ENCODE peak calls at places on chromosomes 13 and 19, in six cellular contexts. M, W, L, Y, J and N are unnamed samples.

GRCh38 chr13:33236021-33236420 is 49.5 kb downstream of the STARD13 start:
- DNase-seq in M (no peak), J (no peak), W (no peak), L (no peak), Y (no peak), N (no peak)

GRCh38 chr13:29923554-29924481 is 73.4 kb upstream of the UBL3 start:
- DNase-seq in J (peak), M (peak), W (peak), Y (peak), L (peak), N (peak)

GRCh38 chr13:49812806-49813205 is 20.3 kb upstream of the KPNA3 start:
- DNase-seq in J (no peak), M (no peak), L (no peak), Y (no peak), W (no peak), N (no peak)

GRCh38 chr13:107099661-107100060 is 531.7 kb upstream of the ARGLU1 start:
- DNase-seq in Y (no peak), W (no peak), M (no peak), J (no peak), L (no peak), N (no peak)

GRCh38 chr13:72648513-72649065 is 78.8 kb downstream of the MZT1 start:
- DNase-seq in Y (no peak), W (no peak), M (no peak), J (no peak), L (no peak), N (no peak)

GRCh38 chr19:44777715-44778347 is at the start of gene CBLC:
- DNase-seq in W (no peak), L (no peak), Y (no peak), J (no peak), M (peak), N (peak)

GRCh38 chr13:113589251-113589960 is 4.9 kb downstream of the TFDP1 start:
- DNase-seq in M (peak), Y (no peak), W (peak), L (no peak), J (no peak), N (peak)

GRCh38 chr19:15631817-15632216 is 8.9 kb upstream of the CYP4F3 start:
- DNase-seq in J (no peak), M (no peak), Y (no peak), W (no peak), L (peak), N (peak)

GRCh38 chr13:23871616-23872220 is 17.5 kb downstream of the MIPEP start:
- DNase-seq in M (no peak), W (no peak), J (no peak), Y (no peak), L (no peak), N (no peak)

GRCh38 chr13:30943881-30944280 is 11.4 kb downstream of the TEX26 start:
- DNase-seq in J (no peak), L (no peak), W (no peak), M (no peak), Y (no peak), N (no peak)

GRCh38 chr13:42990147-42990990 is 1.7 kb downstream of the EPSTI1 start:
- DNase-seq in Y (no peak), J (no peak), M (no peak), W (no peak), L (no peak), N (no peak)

GRCh38 chr13:97133955-97134354 is 88.2 kb upstream of the MBNL2 start:
- DNase-seq in J (no peak), Y (no peak), L (no peak), M (no peak), W (no peak), N (no peak)

GRCh38 chr19:12365094-12365371 is 450 bp downstream of the ZNF442 start:
- DNase-seq in L (no peak), M (peak), J (no peak), W (no peak), Y (no peak), N (peak)

GRCh38 chr13:26460652-26461051 is 96.8 kb upstream of the WASF3 start:
- DNase-seq in J (peak), W (peak), Y (peak), L (no peak), M (peak), N (no peak)

GRCh38 chr13:25330541-25330940 is 29.1 kb downstream of the NUP58 start:
- DNase-seq in L (no peak), W (no peak), M (no peak), Y (no peak), J (no peak), N (no peak)

GRCh38 chr19:38851622-38852230 is 1.9 kb upstream of the HNRNPL start:
- DNase-seq in M (peak), J (peak), W (peak), L (peak), Y (peak), N (peak)

GRCh38 chr13:100543872-100544602 is 44.6 kb downstream of the GGACT start:
- DNase-seq in L (no peak), Y (no peak), J (no peak), W (no peak), M (no peak), N (no peak)

GRCh38 chr13:49524740-49525501 is 29.2 kb downstream of the PHF11 start:
- DNase-seq in W (no peak), J (no peak), Y (no peak), M (no peak), L (no peak), N (no peak)

GRCh38 chr19:1312732-1313694 is 27.3 kb downstream of the EFNA2 start:
- DNase-seq in Y (no peak), J (no peak), M (no peak), W (no peak), L (peak), N (peak)

GRCh38 chr13:60369242-60369641 is 27.8 kb upstream of the TDRD3 start:
- DNase-seq in W (no peak), Y (no peak), L (peak), J (no peak), M (no peak), N (no peak)

GRCh38 chr19:44824758-44825157 is 15.9 kb downstream of the BCAM start:
- DNase-seq in J (no peak), W (no peak), Y (no peak), L (no peak), M (no peak), N (no peak)

GRCh38 chr13:47672982-47673670 is 327.9 kb downstream of the SUCLA2 start:
- DNase-seq in Y (no peak), M (no peak), L (no peak), W (no peak), J (no peak), N (no peak)

GRCh38 chr19:57280913-57281425 is 684 bp downstream of the ZNF460 start:
- DNase-seq in J (no peak), L (peak), W (no peak), M (no peak), Y (no peak), N (no peak)

GRCh38 chr19:7476941-7477494 is 11.8 kb downstream of the PEX11G start:
- DNase-seq in M (no peak), J (no peak), L (no peak), Y (no peak), W (no peak), N (no peak)
- TF ChIP-seq POLR2A in M (no peak), J (no peak), L (no peak), Y (no peak), W (no peak), N (no peak)

GRCh38 chr19:42394751-42395150 is 4.7 kb upstream of the CNFN start:
- DNase-seq in L (no peak), M (no peak), W (no peak), Y (no peak), J (no peak), N (no peak)

GRCh38 chr19:42389899-42390298 is at the start of gene CNFN:
- DNase-seq in Y (no peak), W (no peak), J (no peak), L (no peak), M (no peak), N (no peak)

GRCh38 chr19:42386974-42387707 is 3.0 kb downstream of the CNFN start:
- DNase-seq in W (no peak), M (peak), L (peak), Y (no peak), J (peak), N (peak)

GRCh38 chr19:42392165-42392564 is 2.1 kb upstream of the CNFN start:
- DNase-seq in J (no peak), Y (no peak), W (no peak), L (no peak), M (no peak), N (no peak)

GRCh38 chr19:42388851-42389489 is 1.1 kb downstream of the CNFN start:
- DNase-seq in M (no peak), Y (no peak), J (no peak), L (no peak), W (no peak), N (no peak)
- H3K4me3 ChIP-seq in M (no peak), Y (no peak), J (no peak), L (no peak), W (no peak), N (no peak)

DNA sequence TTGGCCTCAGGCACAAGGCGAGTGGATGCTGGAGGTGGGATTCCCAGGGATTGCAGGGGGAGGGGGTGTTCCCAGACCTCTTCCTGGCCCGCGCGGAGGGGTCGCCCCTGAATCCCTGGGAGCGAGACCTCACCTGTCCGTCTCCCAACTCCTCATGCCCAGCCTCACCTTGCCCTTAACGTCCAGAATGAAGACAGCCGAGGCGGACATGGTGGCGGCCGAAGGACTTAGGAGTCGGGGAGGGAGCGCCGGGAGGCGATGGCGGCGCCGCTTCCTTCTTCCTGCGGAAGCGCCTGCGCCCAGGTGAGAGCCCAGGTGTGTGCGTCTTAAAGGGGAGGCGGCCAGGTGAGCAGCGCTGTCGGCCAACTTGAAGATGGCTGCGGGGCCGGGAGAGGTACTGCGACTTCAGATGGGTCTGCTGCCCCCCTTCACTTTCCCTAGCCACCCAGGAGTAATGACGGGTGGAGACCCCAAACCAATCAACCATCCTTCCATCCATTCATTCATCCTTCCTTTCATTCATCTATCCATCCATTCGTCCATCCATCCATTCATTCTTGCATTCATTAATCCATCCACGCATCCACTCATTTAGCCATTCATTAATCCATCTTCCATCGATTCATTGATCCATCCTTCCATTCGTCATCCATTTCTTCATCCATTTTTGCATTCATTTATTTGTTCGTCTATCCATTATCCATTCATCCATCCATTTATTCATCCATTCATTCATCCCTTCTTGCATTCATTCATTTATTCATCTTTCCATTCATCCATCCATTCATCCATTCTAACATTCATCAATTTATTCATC is at the start of gene AP1M2:
- DNase-seq in Y (no peak), W (no peak), J (no peak), M (peak), L (no peak), N (peak)
- TF ChIP-seq POLR2A in Y (no peak), W (no peak), J (no peak), M (no peak), L (no peak), N (peak)

GRCh38 chr19:47315125-47315821 is 5.6 kb downstream of the C5AR1 start:
- DNase-seq in M (peak), J (peak), Y (peak), L (peak), W (peak), N (peak)
- H3K4me3 ChIP-seq in M (no peak), J (no peak), Y (no peak), L (no peak), W (no peak), N (no peak)

DNA sequence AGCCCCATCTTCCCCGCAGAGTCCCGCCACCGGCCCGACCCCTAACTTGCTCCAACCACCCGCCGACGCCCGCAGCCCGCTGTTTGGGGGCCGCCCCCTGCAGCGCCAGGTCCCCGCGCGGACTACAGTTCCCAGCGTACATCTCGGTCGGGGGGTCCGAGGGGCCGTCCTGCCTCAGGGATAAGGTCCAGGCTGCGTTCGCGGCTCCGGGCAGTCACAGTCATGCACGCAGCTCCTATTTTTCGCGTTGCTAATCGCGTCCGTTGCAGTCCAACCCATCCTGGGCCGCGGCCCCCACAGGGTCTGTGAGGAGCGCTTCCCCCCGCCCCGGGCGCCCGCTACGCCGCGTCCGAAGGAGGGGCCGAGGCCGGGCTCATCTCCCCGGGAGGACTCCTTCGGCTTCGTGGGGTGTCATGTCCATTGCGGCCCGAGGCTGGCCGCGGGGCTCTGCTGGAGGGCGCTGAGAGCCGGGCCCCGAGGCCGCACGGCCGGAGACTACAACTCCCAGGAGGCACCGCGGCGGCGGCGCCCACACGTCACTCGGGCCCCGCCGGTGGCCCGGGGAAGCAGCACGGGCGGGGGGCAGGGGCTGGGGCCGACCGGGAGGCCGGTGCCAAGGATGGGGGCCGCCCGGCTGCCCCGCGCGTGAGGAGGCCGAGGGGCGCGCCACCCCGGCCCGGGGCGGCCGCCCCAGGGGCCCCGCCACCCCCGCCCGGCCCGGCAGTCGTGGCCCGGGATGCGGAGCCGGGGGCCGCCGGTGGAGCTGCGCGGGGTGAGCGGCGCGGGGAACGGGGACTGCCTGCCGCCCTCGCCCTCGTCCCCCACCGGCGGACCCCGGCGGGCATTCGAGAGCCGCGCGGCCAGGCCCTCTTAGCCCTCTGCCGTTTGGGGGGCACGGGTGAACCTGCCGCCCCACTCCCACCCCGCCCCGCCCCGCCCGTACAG is at the start of gene MAP3K10:
- DNase-seq in Y (peak), L (peak), J (peak), M (peak), W (peak), N (peak)
- TF ChIP-seq POLR2A in Y (no peak), L (peak), J (no peak), M (no peak), W (peak), N (no peak)